ENCODE peak calls at places on chromosomes 6 and 20, in four cellular contexts. U is GM12878, Z is K562, M is WTC11. T is an unnamed sample.

GRCh38 chr20:23136893-23137745 is 51.0 kb upstream of the CD93 start:
- DNase-seq in U (no peak), Z (peak; percentile 72), M (no peak), T (no peak)

GRCh38 chr6:5475779-5476178 is 214.5 kb downstream of the FARS2 start:
- DNase-seq in U (no peak), Z (no peak), M (no peak), T (no peak)

GRCh38 chr6:36443951-36444428 is 1.2 kb downstream of the KCTD20 start:
- DNase-seq in U (no peak), Z (peak; percentile 45), M (peak; percentile 22), T (peak; percentile 48)

GRCh38 chr20:39800548-39800947 is 838.4 kb downstream of the DHX35 start:
- DNase-seq in U (peak; percentile 26), Z (no peak), M (no peak), T (no peak)

GRCh38 chr6:45714795-45715507 is 300.7 kb downstream of the CLIC5 start:
- DNase-seq in U (peak; percentile 48), Z (peak; percentile 20), M (peak; percentile 50), T (peak; percentile 74)

GRCh38 chr6:145863396-145863795 is 48.8 kb upstream of the FBXO30 start:
- DNase-seq in U (no peak), Z (no peak), M (no peak), T (no peak)

GRCh38 chr6:1381397-1382330 is 7.7 kb upstream of the FOXF2 start:
- DNase-seq in U (no peak), Z (peak; percentile 84), M (peak; percentile 80), T (no peak)

GRCh38 chr6:133724726-133725125 is 164.2 kb upstream of the TCF21 start:
- DNase-seq in U (no peak), Z (no peak), M (no peak), T (no peak)

GRCh38 chr20:49513531-49513930 is 31.1 kb upstream of the KCNB1 start:
- DNase-seq in U (no peak), Z (no peak), M (no peak), T (no peak)

GRCh38 chr20:37704955-37705354 is 11.1 kb downstream of the CTNNBL1 start:
- DNase-seq in U (no peak), Z (no peak), M (no peak), T (peak; percentile 58)
- TF ChIP-seq NR2C2 in U (no peak), Z (no peak), M (no peak), T (no peak)

DNA sequence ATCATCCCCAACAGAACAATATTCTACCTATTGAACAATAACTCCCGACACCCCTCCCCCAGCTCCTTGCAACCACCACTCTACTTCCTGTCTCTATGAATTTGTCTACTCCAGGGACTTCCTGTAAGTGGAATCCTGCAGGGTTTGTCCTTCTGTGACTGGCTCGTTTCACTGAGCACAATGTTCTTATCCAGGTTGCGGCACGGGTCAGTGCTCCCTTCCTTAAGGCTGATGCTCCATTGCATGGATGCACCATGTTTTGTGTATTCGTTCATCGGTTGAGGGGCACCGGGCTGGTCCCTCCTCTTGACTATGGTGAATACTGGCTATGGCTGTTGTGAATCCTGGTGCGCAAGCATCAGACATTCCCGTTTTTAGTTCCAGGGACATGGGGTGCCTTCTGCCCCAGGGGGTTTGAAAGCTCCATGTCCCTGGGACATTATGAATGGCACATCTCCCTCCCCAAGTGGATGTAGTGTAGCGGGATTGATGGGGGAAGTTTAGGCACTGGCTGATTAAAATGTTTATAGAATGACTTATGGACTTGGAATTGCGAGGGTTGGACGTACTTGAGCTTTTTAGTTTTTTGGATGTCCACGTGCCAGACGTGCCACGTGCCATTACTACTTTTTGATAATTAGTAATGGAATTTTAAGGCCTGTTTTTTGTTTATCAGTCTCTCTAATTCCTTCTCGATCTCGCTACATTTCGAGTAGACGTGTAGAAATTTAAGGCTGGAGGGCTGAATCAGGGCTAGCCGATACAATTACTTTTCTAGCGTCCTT is 163.0 kb downstream of the TBXT start:
- DNase-seq in U (no peak), Z (no peak), M (no peak), T (no peak)
- TF ChIP-seq NR2C2 in U (no peak), Z (no peak), M (no peak), T (no peak)

GRCh38 chr6:16150098-16150497 is 21.2 kb downstream of the MYLIP start:
- DNase-seq in U (no peak), Z (no peak), M (no peak), T (no peak)
- TF ChIP-seq NR2C2 in U (no peak), Z (no peak), M (no peak), T (no peak)

DNA sequence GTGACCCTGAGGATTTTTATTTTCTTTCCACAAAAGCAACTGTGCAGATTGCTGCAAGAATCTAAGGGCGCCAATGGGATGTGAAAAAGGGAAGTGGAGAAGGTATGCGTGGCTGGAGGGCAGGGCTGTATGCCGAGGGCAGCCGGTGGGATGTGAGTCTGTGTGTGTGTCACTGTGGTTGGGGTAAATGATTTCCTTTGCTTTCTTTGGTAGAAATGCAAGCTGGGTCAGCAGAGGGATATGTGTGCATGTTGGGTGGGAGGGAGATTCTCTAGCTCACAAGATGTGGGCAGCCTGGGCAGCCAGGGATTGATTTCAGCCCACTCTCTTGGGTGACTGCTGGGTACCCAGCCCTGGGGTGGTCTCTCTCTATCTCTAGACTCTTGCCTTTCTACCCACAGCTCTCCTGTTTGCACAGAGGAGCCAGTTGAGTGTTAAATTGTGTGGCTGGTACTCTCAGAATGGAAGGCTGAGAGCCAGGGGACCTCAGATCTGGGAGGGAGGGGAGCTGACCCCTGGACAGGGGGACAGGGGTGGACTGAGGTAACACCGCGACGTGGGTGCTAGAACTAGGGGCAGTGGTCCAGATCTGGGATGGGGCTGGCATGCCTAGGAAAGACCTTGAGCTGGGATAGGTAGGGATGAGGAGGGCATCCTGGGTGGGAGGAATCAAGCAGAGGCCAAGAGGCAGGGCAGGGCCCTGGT is 136.8 kb upstream of the RNF24 start:
- DNase-seq in U (peak; percentile 34), Z (no peak), M (no peak), T (no peak)
- TF ChIP-seq NR2C2 in U (no peak), Z (no peak), M (no peak), T (no peak)

DNA sequence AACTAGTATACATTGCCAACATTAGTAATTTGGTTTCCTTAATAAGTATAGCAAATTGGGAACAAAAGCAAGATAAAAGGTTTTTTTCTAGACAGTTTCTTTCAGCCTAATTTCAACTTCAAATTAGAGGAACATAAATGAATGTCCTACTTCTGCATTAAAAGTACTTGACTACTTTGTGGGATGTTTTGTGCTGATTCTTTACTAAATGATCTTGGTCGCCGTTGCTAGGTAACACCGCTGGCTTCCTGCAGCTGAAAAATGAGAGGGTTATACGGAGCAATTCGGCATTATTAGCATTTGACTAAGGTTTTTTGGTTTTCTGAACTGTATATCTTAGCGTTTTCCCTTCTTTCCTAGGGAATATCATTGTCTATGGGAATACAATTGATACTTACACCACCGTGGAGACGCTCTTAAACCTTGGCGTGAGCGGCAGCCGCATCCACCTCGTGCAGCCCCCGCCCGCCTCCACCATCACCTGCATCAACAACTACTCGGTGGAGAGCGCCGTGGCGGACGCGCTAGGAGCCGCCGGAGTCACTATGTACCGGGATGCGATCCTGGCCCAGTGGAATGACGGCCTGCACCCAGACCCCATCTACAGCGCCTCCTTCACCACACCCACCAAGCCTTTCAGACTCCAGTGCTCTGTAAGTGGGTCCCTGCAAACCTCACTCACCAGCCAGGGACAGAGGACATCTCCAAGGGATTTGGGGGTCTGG is 90.9 kb upstream of the INSM1 start:
- DNase-seq in U (no peak), Z (no peak), M (no peak), T (no peak)
- TF ChIP-seq NR2C2 in U (no peak), Z (no peak), M (no peak), T (no peak)

GRCh38 chr6:125302840-125303511 is 1.2 kb upstream of the HDDC2 start:
- DNase-seq in U (no peak), Z (peak; percentile 30), M (no peak), T (no peak)
- TF ChIP-seq NR2C2 in U (no peak), Z (no peak), M (no peak), T (no peak)

DNA sequence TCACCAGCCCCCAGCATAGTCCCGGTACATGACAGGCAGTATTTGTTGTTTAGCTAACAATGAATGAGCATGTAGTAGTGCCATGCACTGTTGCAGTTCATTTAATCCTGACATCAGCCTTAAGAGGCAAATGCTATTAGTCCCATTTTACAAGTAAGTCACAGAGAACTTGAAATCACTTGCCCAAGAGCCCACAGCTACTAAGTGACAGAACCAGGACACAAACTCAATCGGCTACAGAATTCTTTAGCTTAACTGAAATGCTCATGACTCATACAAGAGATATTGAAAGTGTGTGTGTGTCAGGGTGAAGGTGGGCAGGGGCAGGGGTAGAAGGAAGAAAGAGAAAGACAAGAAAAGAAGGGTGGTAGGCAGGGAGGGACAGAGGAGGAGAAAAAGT is 52.7 kb downstream of the UNC5CL start:
- DNase-seq in U (no peak), Z (no peak), M (no peak), T (no peak)
- TF ChIP-seq NR2C2 in U (no peak), Z (no peak), M (no peak), T (no peak)

GRCh38 chr20:9996944-9997343 is 37.8 kb upstream of the ANKEF1 start:
- DNase-seq in U (no peak), Z (no peak), M (no peak), T (no peak)
- TF ChIP-seq NR2C2 in U (no peak), Z (no peak), M (no peak), T (no peak)

T was measured in HepG2.